ENCODE peak calls at places on chromosomes 7 and 10, in nine cellular contexts. O, M, W, J, I, B, G, Y and D are unnamed samples.

GRCh38 chr7:139958599-139959380 is 104.0 kb downstream of the PARP12 start:
- DNase-seq in M (no peak), I (peak; percentile 98), Y (no peak), W (no peak), O (no peak), G (peak; percentile 56), J (no peak), B (no peak), D (no peak)

GRCh38 chr10:5628798-5629788 is 37.3 kb downstream of the ASB13 start:
- DNase-seq in J (no peak), G (no peak), B (no peak), M (no peak), Y (no peak), O (no peak), W (no peak), I (peak; percentile 60), D (no peak)

GRCh38 chr10:16491933-16492332 is 29.7 kb downstream of the C1QL3 start:
- DNase-seq in O (no peak), J (no peak), I (no peak), Y (no peak), M (no peak), B (peak; percentile 19), G (no peak), W (no peak), D (no peak)

GRCh38 chr10:91541481-91541880 is 91.4 kb downstream of the PPP1R3C start:
- DNase-seq in I (no peak), Y (no peak), G (no peak), B (no peak), J (no peak), O (no peak), M (no peak), W (no peak), D (no peak)

GRCh38 chr10:43667317-43667731 is 18.6 kb upstream of the ZNF32 start:
- DNase-seq in G (no peak), M (no peak), W (peak; percentile 55), B (no peak), I (peak; percentile 13), J (no peak), O (no peak), Y (no peak), D (no peak)

GRCh38 chr7:148503900-148504487 is 86.6 kb upstream of the C7orf33 start:
- DNase-seq in B (peak; percentile 62), J (no peak), W (peak; percentile 16), O (no peak), Y (no peak), G (no peak), I (peak; percentile 37), M (no peak), D (peak; percentile 33)

GRCh38 chr7:122068999-122069398 is 75.0 kb downstream of the AASS start:
- DNase-seq in B (no peak), Y (no peak), O (no peak), J (no peak), I (no peak), W (no peak), M (no peak), G (no peak), D (no peak)

GRCh38 chr7:108046952-108047506 is 44.1 kb upstream of the LAMB1 start:
- DNase-seq in G (no peak), Y (no peak), I (no peak), B (no peak), J (no peak), M (no peak), W (no peak), O (no peak), D (no peak)

GRCh38 chr10:5560142-5560843 is 35.5 kb downstream of the CALML3 start:
- DNase-seq in O (peak; percentile 41), J (no peak), W (no peak), I (no peak), M (peak; percentile 15), G (peak; percentile 72), Y (no peak), B (no peak), D (peak; percentile 11)

GRCh38 chr7:51316262-51316665 is 345 bp downstream of the COBL start:
- DNase-seq in G (no peak), B (no peak), W (peak; percentile 76), O (no peak), Y (no peak), J (no peak), I (no peak), M (no peak), D (no peak)

GRCh38 chr7:128031901-128032604 is 816 bp upstream of the LRRC4 start:
- DNase-seq in M (peak; percentile 51), J (no peak), G (no peak), B (peak; percentile 88), I (peak; percentile 96), Y (peak; percentile 77), O (peak; percentile 90), W (no peak), D (no peak)

GRCh38 chr7:1646957-1647891 is 22.9 kb upstream of the ELFN1 start:
- DNase-seq in O (no peak), W (no peak), M (no peak), I (no peak), B (no peak), J (no peak), Y (peak; percentile 70), G (no peak), D (no peak)

GRCh38 chr7:1645071-1646015 is 24.7 kb upstream of the ELFN1 start:
- DNase-seq in B (no peak), O (peak; percentile 71), G (no peak), M (no peak), W (no peak), I (no peak), J (no peak), Y (peak; percentile 41), D (no peak)

GRCh38 chr7:1644341-1645070 is 25.6 kb upstream of the ELFN1 start:
- DNase-seq in G (no peak), W (no peak), J (no peak), Y (peak; percentile 40), O (peak; percentile 56), B (no peak), M (no peak), I (no peak), D (no peak)

GRCh38 chr7:1647961-1648631 is 22.0 kb upstream of the ELFN1 start:
- DNase-seq in G (no peak), Y (peak; percentile 89), B (peak; percentile 89), J (no peak), W (no peak), M (no peak), I (no peak), O (no peak), D (no peak)

DNA sequence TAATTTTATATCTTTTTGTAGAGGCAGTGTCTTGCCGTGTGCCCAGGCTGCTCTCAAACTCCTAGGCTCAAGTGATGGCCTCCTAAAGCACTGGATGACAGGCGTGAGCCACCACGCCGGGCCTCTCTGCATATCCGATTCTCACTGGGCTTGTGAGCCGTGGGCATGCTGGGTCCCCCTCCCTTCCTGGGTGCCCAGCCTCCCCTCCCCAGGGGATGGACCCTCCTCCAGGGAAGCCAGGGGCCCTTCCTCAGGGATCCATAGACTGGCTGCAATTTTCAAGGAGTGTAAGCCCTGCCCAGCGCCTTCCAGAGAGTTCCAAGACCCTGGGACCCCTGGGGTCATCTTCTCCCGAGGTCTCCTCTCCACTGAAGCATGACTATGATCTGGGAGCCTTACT is 23.7 kb upstream of the ELFN1 start:
- DNase-seq in M (no peak), O (no peak), Y (peak; percentile 37), J (no peak), I (no peak), B (no peak), W (no peak), G (no peak), D (no peak)
- TF ChIP-seq POLR2A in M (no peak), O (no peak), Y (no peak), J (no peak), I (no peak), B (no peak), W (no peak), G (no peak), D (no peak)

DNA sequence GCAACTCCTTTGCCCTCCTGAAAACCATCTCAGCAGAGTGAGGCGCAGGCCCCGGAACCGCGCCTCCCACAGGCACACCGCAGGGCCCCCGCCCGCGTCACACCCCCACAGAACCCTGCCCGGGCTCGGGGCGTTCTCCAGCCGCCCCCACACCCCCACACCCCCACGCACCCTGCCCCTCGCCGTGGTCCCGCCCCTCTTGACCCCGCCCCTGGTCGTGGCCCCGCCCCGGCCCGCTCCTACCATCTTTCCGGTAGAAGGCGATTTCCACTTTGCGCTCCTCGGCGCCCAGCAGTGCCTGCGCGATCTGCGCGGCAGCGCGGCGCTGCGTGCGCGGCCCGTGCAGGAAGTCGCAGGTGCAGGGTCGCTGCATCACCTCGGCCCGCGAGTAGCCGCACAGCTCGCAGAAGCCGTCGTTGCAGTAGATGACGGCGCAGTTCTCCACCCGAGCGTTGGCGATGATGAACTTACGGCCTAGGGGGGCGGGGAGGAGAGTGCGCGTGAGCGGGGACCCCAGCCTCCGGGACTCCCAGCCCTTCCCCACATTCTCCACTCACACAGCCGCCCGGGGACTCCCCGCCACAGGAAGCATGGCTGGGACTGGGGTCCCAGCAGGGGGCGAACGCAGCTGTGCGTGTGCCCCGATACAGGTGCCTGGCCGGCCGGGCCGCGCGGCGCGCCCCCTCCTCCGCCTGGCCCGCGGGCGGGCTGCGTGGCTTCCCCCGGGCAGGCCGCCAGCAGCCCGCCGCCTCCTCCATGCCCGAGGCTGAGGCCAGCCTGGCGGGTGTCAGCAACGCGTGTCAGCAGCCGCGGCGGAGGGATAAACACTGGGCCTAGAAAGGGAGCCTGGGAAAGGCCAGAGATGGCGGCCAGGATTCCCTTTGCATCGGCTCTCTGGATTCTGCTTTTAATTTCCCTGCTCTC is 3.4 kb downstream of the KCNH2 start:
- DNase-seq in W (peak; percentile 71), J (no peak), O (peak; percentile 92), I (peak; percentile 25), G (no peak), M (peak; percentile 78), B (peak; percentile 81), Y (peak; percentile 82), D (no peak)
- TF ChIP-seq POLR2A in W (peak; percentile 91), J (no peak), O (no peak), I (no peak), G (no peak), M (no peak), B (peak; percentile 47), Y (no peak), D (no peak)

GRCh38 chr10:111076682-111077661 is at the start of gene ADRA2A:
- DNase-seq in W (peak; percentile 30), Y (peak; percentile 71), M (peak; percentile 32), J (peak; percentile 67), O (no peak), G (peak; percentile 89), B (peak; percentile 19), I (peak; percentile 15), D (no peak)
- TF ChIP-seq POLR2A in W (no peak), Y (no peak), M (no peak), J (peak; percentile 61), O (no peak), G (no peak), B (no peak), I (no peak), D (no peak)

DNA sequence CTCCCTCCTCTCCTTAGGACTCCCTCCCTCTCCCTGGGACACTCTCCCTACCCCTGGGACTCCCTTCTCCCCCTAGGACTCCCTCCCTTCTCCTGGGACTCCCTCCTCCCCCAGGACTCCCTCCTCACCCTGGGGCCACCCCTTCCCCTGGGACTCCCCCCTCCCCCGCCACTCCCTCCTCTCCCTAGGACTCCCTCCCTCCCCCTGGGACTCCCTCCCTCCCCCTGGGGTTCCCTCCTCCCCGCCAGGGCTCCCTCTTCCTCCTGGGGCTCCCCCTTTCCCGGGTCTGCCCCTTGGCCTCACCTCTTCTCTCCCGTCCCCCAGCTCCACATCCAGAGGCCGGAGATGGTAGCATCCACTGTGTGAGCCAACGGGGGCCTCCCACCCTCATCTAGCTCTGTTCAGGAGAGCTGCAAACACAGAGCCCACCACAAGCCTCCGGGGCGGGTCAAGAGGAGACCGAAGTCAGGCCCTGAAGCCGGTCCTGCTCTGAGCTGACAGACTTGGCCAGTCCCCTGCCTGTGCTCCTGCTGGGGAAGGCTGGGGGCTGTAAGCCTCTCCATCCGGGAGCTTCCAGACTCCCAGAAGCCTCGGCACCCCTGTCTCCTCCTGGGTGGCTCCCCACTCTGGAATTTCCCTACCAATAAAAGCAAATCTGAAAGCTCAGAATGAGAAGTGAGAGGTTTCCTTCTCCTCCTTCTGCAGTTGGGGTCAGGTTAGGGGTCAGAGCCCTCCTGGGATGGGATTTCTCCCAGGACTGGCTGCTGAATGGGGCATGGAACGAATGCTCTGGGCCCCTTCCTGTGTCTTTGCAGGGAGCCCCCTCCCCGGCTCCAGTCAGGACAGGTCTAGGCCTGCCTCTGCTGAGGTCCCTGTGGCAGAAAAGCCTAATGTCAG is 1.4 kb upstream of the MUC17 start:
- DNase-seq in B (no peak), J (no peak), Y (no peak), O (no peak), M (no peak), I (no peak), G (no peak), W (no peak), D (no peak)
- TF ChIP-seq POLR2A in B (no peak), J (no peak), Y (no peak), O (no peak), M (no peak), I (no peak), G (no peak), W (no peak), D (no peak)